ENCODE peak calls at places on chromosome 2, in four cellular contexts. One of them, this sample, is unnamed. For H3K9me3 and H3K4me1, the result is how much of the 10 kb centered on the place peaks cover.

GRCh38 chr2:200742426-200742825 is 69.3 kb upstream of the BZW1 start:
- DNase-seq in effector memory CD4-positive, alpha-beta T cell: no peak
- DNase-seq in uterus: peak
- DNase-seq in K562: no peak
- DNase-seq in this sample: no peak

GRCh38 chr2:218648473-218649100 is 10.8 kb downstream of the ZNF142 start:
- DNase-seq in effector memory CD4-positive, alpha-beta T cell: no peak
- DNase-seq in uterus: peak
- DNase-seq in K562: peak
- DNase-seq in this sample: peak

GRCh38 chr2:239870276-239870675 is 154.9 kb downstream of the NDUFA10 start:
- DNase-seq in effector memory CD4-positive, alpha-beta T cell: no peak
- DNase-seq in uterus: no peak
- DNase-seq in K562: no peak
- DNase-seq in this sample: no peak

GRCh38 chr2:50401772-50402653 is 629.9 kb downstream of the NRXN1 start:
- DNase-seq in effector memory CD4-positive, alpha-beta T cell: no peak
- DNase-seq in uterus: no peak
- DNase-seq in K562: peak
- DNase-seq in this sample: no peak

GRCh38 chr2:39620067-39620466 is 45.6 kb upstream of the TMEM178A start:
- DNase-seq in effector memory CD4-positive, alpha-beta T cell: no peak
- DNase-seq in uterus: peak
- DNase-seq in K562: peak
- DNase-seq in this sample: no peak

GRCh38 chr2:164430166-164430783 is 191.0 kb downstream of the GRB14 start:
- DNase-seq in effector memory CD4-positive, alpha-beta T cell: no peak
- DNase-seq in uterus: no peak
- DNase-seq in K562: no peak
- DNase-seq in this sample: no peak

GRCh38 chr2:183490930-183491329 is 366.7 kb downstream of the NUP35 start:
- DNase-seq in effector memory CD4-positive, alpha-beta T cell: no peak
- DNase-seq in uterus: no peak
- DNase-seq in K562: no peak
- DNase-seq in this sample: no peak

GRCh38 chr2:46967990-46968647 is 52.5 kb upstream of the MCFD2 start:
- DNase-seq in effector memory CD4-positive, alpha-beta T cell: no peak
- DNase-seq in uterus: peak
- DNase-seq in K562: peak
- DNase-seq in this sample: no peak

GRCh38 chr2:239805414-239805813 is 219.7 kb downstream of the NDUFA10 start:
- DNase-seq in effector memory CD4-positive, alpha-beta T cell: no peak
- DNase-seq in uterus: no peak
- DNase-seq in K562: no peak
- DNase-seq in this sample: no peak

GRCh38 chr2:36456227-36456788 is 100.7 kb downstream of the CRIM1 start:
- DNase-seq in effector memory CD4-positive, alpha-beta T cell: no peak
- DNase-seq in uterus: peak
- DNase-seq in K562: no peak
- DNase-seq in this sample: no peak

GRCh38 chr2:174153757-174154680 is 94.3 kb downstream of the OLA1 start:
- DNase-seq in effector memory CD4-positive, alpha-beta T cell: no peak
- DNase-seq in uterus: no peak
- DNase-seq in K562: no peak
- DNase-seq in this sample: no peak

GRCh38 chr2:172095146-172095904 is 7.4 kb downstream of the DLX2 start:
- DNase-seq in effector memory CD4-positive, alpha-beta T cell: peak
- DNase-seq in uterus: peak
- DNase-seq in K562: no peak
- DNase-seq in this sample: peak

GRCh38 chr2:189179607-189179979 is at the start of gene COL5A2:
- DNase-seq in effector memory CD4-positive, alpha-beta T cell: no peak
- DNase-seq in uterus: peak
- DNase-seq in K562: no peak
- DNase-seq in this sample: no peak

GRCh38 chr2:14634223-14634884 is 1.8 kb downstream of the LRATD1 start:
- DNase-seq in effector memory CD4-positive, alpha-beta T cell: no peak
- DNase-seq in uterus: peak
- DNase-seq in K562: peak
- DNase-seq in this sample: no peak

GRCh38 chr2:208369091-208369490 is 37.5 kb upstream of the PTH2R start:
- DNase-seq in effector memory CD4-positive, alpha-beta T cell: no peak
- DNase-seq in uterus: no peak
- DNase-seq in K562: no peak
- DNase-seq in this sample: no peak

GRCh38 chr2:217452928-217453327 is 549.9 kb downstream of the TNS1 start:
- DNase-seq in effector memory CD4-positive, alpha-beta T cell: no peak
- DNase-seq in uterus: no peak
- DNase-seq in K562: no peak
- DNase-seq in this sample: no peak

GRCh38 chr2:96120991-96121390 is 4.6 kb upstream of the ADRA2B start:
- DNase-seq in effector memory CD4-positive, alpha-beta T cell: no peak
- DNase-seq in uterus: no peak
- DNase-seq in K562: no peak
- DNase-seq in this sample: no peak

GRCh38 chr2:12379143-12379542 is 337.6 kb upstream of the TRIB2 start:
- DNase-seq in effector memory CD4-positive, alpha-beta T cell: no peak
- DNase-seq in uterus: no peak
- DNase-seq in K562: no peak
- DNase-seq in this sample: no peak

GRCh38 chr2:167787021-167787420 is 460.4 kb downstream of the STK39 start:
- DNase-seq in effector memory CD4-positive, alpha-beta T cell: no peak
- DNase-seq in uterus: no peak
- DNase-seq in K562: no peak
- DNase-seq in this sample: no peak

GRCh38 chr2:219248845-219249202 is 3.5 kb downstream of the STK16 start:
- DNase-seq in effector memory CD4-positive, alpha-beta T cell: no peak
- DNase-seq in uterus: no peak
- DNase-seq in K562: no peak
- DNase-seq in this sample: no peak

GRCh38 chr2:181882621-181883020 is 8.9 kb upstream of the ITPRID2 start:
- DNase-seq in effector memory CD4-positive, alpha-beta T cell: no peak
- DNase-seq in uterus: no peak
- DNase-seq in K562: no peak
- DNase-seq in this sample: no peak

GRCh38 chr2:175976758-175977157 is 25.3 kb downstream of the LNPK start:
- DNase-seq in effector memory CD4-positive, alpha-beta T cell: no peak
- DNase-seq in uterus: no peak
- DNase-seq in K562: no peak
- DNase-seq in this sample: no peak

GRCh38 chr2:88707003-88707402 is 15.5 kb downstream of the RPIA start:
- DNase-seq in effector memory CD4-positive, alpha-beta T cell: no peak
- DNase-seq in uterus: no peak
- DNase-seq in K562: no peak
- DNase-seq in this sample: no peak

GRCh38 chr2:74975016-74975415 is 16.6 kb downstream of the POLE4 start:
- DNase-seq in effector memory CD4-positive, alpha-beta T cell: no peak
- DNase-seq in uterus: no peak
- DNase-seq in K562: no peak
- DNase-seq in this sample: no peak

GRCh38 chr2:68931149-68931711 is 21.5 kb downstream of the GKN2 start:
- DNase-seq in effector memory CD4-positive, alpha-beta T cell: no peak
- DNase-seq in uterus: no peak
- DNase-seq in K562: no peak
- DNase-seq in this sample: no peak

GRCh38 chr2:178455947-178456346 is 4.8 kb downstream of the PJVK start:
- DNase-seq in effector memory CD4-positive, alpha-beta T cell: no peak
- DNase-seq in uterus: no peak
- DNase-seq in K562: no peak
- DNase-seq in this sample: no peak

GRCh38 chr2:19745318-19746136 is 156.3 kb downstream of the TTC32 start:
- DNase-seq in effector memory CD4-positive, alpha-beta T cell: no peak
- DNase-seq in uterus: no peak
- DNase-seq in K562: no peak
- DNase-seq in this sample: no peak

GRCh38 chr2:203744091-203744490 is 37.7 kb downstream of the CD28 start:
- DNase-seq in effector memory CD4-positive, alpha-beta T cell: no peak
- DNase-seq in uterus: no peak
- DNase-seq in K562: no peak
- DNase-seq in this sample: no peak

GRCh38 chr2:53913721-53914120 is 54.0 kb upstream of the GPR75 start:
- DNase-seq in effector memory CD4-positive, alpha-beta T cell: no peak
- DNase-seq in uterus: no peak
- DNase-seq in K562: no peak
- DNase-seq in this sample: no peak

GRCh38 chr2:12109363-12110017 is 363.1 kb downstream of the LPIN1 start:
- DNase-seq in effector memory CD4-positive, alpha-beta T cell: no peak
- DNase-seq in uterus: no peak
- DNase-seq in K562: no peak
- DNase-seq in this sample: no peak

GRCh38 chr2:208358758-208359631 is 47.6 kb upstream of the PTH2R start:
- DNase-seq in effector memory CD4-positive, alpha-beta T cell: no peak
- DNase-seq in uterus: no peak
- DNase-seq in K562: no peak
- DNase-seq in this sample: no peak

GRCh38 chr2:50995610-50996009 is 36.3 kb downstream of the NRXN1 start:
- DNase-seq in effector memory CD4-positive, alpha-beta T cell: no peak
- DNase-seq in uterus: peak
- DNase-seq in K562: no peak
- DNase-seq in this sample: no peak

GRCh38 chr2:43057026-43057741 is 169.2 kb downstream of the ZFP36L2 start:
- DNase-seq in effector memory CD4-positive, alpha-beta T cell: no peak
- DNase-seq in uterus: peak
- DNase-seq in K562: no peak
- DNase-seq in this sample: no peak

GRCh38 chr2:42879913-42880737 is 87.7 kb upstream of the HAAO start:
- DNase-seq in effector memory CD4-positive, alpha-beta T cell: no peak
- DNase-seq in uterus: no peak
- DNase-seq in K562: no peak
- DNase-seq in this sample: no peak

DNA sequence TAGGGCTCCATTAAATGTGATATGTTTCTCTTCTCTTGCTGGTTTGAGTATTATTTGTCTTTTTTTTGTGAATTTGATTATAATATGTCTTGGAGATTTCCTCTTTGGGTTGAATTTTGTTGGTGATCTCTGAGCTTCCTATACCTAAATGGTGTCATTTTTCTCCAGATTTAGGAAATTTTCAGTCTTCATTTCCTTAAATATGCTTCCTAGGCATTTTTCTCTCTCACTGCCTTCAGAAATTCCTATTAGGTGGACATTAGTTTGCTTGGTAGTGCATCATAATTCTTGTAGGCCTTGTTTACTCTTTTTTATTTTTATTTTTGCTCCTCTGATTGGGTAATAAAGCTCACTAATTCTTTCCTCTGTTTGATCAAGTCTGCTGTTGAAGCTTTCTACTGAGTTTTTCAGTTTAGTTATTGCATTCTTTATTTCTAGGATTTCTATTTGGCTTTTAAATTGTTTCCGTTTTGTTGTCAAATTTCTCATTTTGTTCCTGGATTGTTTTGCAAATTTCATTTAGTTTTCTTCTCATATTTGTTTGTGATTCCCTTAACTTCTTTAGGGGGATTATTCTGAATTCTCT is 36.6 kb upstream of the CRACDL start:
- DNase-seq in effector memory CD4-positive, alpha-beta T cell: no peak
- DNase-seq in uterus: no peak
- DNase-seq in K562: no peak
- DNase-seq in this sample: no peak
- H3K9me3 ChIP-seq in effector memory CD4-positive, alpha-beta T cell: under half
- H3K9me3 ChIP-seq in uterus: under half
- H3K9me3 ChIP-seq in K562: under half
- H3K9me3 ChIP-seq in this sample: under half

GRCh38 chr2:72952110-72952823 is 34.9 kb downstream of the EMX1 start:
- DNase-seq in effector memory CD4-positive, alpha-beta T cell: no peak
- DNase-seq in uterus: no peak
- DNase-seq in K562: peak
- DNase-seq in this sample: no peak

GRCh38 chr2:72954376-72955187 is 37.3 kb downstream of the EMX1 start:
- DNase-seq in effector memory CD4-positive, alpha-beta T cell: no peak
- DNase-seq in uterus: no peak
- DNase-seq in K562: no peak
- DNase-seq in this sample: no peak

GRCh38 chr2:72952961-72953360 is 35.6 kb downstream of the EMX1 start:
- DNase-seq in effector memory CD4-positive, alpha-beta T cell: no peak
- DNase-seq in uterus: no peak
- DNase-seq in K562: no peak
- DNase-seq in this sample: no peak

GRCh38 chr2:72953976-72954375 is 36.7 kb downstream of the EMX1 start:
- DNase-seq in effector memory CD4-positive, alpha-beta T cell: no peak
- DNase-seq in uterus: no peak
- DNase-seq in K562: no peak
- DNase-seq in this sample: no peak

DNA sequence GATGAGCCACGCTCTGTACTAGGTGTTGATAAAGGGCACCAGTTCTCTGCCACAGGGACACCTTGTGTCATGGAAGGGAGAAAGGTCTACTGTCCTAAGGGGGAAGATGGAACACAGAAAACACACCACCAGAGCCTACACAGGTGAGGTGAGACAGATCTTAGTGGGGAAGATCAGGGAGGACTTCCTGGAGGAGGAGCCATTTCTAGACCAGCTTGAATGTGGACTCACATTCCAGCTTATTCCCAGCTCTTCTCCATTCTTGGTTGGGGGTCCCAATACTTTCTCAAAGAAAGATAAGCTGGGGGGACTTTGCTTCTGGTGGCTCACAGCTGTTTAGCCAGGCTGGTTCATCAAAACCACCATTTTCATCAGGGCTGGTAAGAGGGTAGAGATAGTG is 36.2 kb downstream of the EMX1 start:
- DNase-seq in effector memory CD4-positive, alpha-beta T cell: no peak
- DNase-seq in uterus: no peak
- DNase-seq in K562: no peak
- DNase-seq in this sample: no peak
- H3K4me1 ChIP-seq in effector memory CD4-positive, alpha-beta T cell: under half
- H3K4me1 ChIP-seq in uterus: under half
- H3K4me1 ChIP-seq in K562: under half
- H3K4me1 ChIP-seq in this sample: under half

DNA sequence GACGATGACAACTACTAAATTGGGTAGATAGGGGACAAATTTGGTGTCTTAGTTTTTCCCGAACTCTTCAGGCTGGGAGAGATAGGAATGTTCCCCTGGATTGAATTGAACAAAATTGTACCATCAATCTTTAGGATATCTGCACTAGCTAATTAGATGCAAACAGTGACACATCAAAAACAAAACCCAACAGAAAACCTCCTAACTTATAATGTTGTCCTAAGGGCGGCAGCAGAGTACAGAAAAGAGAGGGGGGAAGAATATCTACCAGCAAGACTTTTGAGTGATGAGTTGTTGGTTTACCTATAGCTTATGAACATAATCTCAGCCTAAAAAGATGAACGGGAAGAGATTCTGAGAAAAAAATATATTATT is 342.9 kb downstream of the INSIG2 start:
- DNase-seq in effector memory CD4-positive, alpha-beta T cell: no peak
- DNase-seq in uterus: no peak
- DNase-seq in K562: no peak
- DNase-seq in this sample: no peak
- H3K27ac ChIP-seq in effector memory CD4-positive, alpha-beta T cell: no peak
- H3K27ac ChIP-seq in uterus: no peak
- H3K27ac ChIP-seq in K562: no peak
- H3K27ac ChIP-seq in this sample: no peak

DNA sequence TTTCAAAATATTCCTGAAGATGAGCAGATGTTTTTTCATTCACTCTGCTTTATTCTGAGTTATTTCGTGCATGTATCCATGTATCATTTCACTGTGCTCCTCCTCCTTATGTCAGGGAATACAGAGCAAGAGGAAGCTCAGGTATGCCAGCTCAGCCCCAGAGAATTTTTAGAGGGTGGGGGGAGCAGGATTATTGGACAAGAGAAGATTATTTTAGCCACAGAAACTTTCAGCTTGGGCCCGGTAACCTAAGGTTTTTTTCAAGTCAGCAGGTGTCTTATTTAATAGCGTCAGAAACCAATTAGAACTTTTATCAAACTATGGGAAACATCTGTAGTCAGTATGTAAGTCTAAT is 232.9 kb upstream of the SIX3 start:
- DNase-seq in effector memory CD4-positive, alpha-beta T cell: no peak
- DNase-seq in uterus: no peak
- DNase-seq in K562: no peak
- DNase-seq in this sample: no peak
- H3K9me3 ChIP-seq in effector memory CD4-positive, alpha-beta T cell: under half
- H3K9me3 ChIP-seq in uterus: under half
- H3K9me3 ChIP-seq in K562: under half
- H3K9me3 ChIP-seq in this sample: under half

This sample was measured in CD8-positive, alpha-beta memory T cell.